ENCODE peak calls at places on chromosome 22, in six cellular contexts. X is AG04450, V is IMR-90, B is stomach, H is ovary, R is kidney. Q is an unnamed sample.

GRCh38 chr22:25869771-25870170 is 127.8 kb downstream of the MYO18B start:
- DNase-seq in X (no peak), V (no peak), B (no peak), H (no peak), R (no peak), Q (no peak)

GRCh38 chr22:42855726-42856125 is 1.3 kb downstream of the ARFGAP3 start:
- DNase-seq in X (no peak), V (no peak), B (no peak), H (no peak), R (no peak), Q (no peak)

GRCh38 chr22:35863432-35863831 is 145.8 kb downstream of the APOL5 start:
- DNase-seq in X (no peak), V (no peak), B (no peak), H (no peak), R (no peak), Q (no peak)

GRCh38 chr22:45918455-45919370 is 58.2 kb downstream of the WNT7B start:
- DNase-seq in X (no peak), V (no peak), B (peak), H (no peak), R (peak), Q (no peak)

GRCh38 chr22:38984224-38984623 is 2.1 kb downstream of the APOBEC3B start:
- DNase-seq in X (no peak), V (no peak), B (no peak), H (no peak), R (no peak), Q (no peak)

GRCh38 chr22:28034760-28035401 is 115.8 kb upstream of the PITPNB start:
- DNase-seq in X (no peak), V (peak), B (peak), H (peak), R (peak), Q (no peak)

GRCh38 chr22:36017661-36018091 is 10.9 kb downstream of the RBFOX2 start:
- DNase-seq in X (no peak), V (no peak), B (no peak), H (no peak), R (no peak), Q (no peak)

GRCh38 chr22:26313291-26313690 is 115.8 kb upstream of the ASPHD2 start:
- DNase-seq in X (no peak), V (no peak), B (no peak), H (no peak), R (no peak), Q (no peak)

GRCh38 chr22:36469094-36469710 is 12.2 kb downstream of the TXN2 start:
- DNase-seq in X (no peak), V (no peak), B (no peak), H (no peak), R (no peak), Q (no peak)

GRCh38 chr22:44555597-44555996 is 57.6 kb upstream of the RTL6 start:
- DNase-seq in X (no peak), V (no peak), B (no peak), H (no peak), R (no peak), Q (no peak)

GRCh38 chr22:46537946-46538815 is 761 bp upstream of the CELSR1 start:
- DNase-seq in X (no peak), V (peak), B (no peak), H (no peak), R (peak), Q (no peak)

GRCh38 chr22:22746061-22746962 is 101.9 kb downstream of the GGTLC2 start:
- DNase-seq in X (no peak), V (no peak), B (no peak), H (no peak), R (no peak), Q (no peak)

GRCh38 chr22:46192210-46192993 is 42.1 kb downstream of the PPARA start:
- DNase-seq in X (no peak), V (no peak), B (no peak), H (no peak), R (no peak), Q (no peak)

GRCh38 chr22:35568751-35569725 is 28.4 kb downstream of the RASD2 start:
- DNase-seq in X (no peak), V (peak), B (peak), H (no peak), R (no peak), Q (no peak)

GRCh38 chr22:29306175-29306829 is at the start of gene GAS2L1:
- DNase-seq in X (peak), V (peak), B (peak), H (peak), R (peak), Q (peak)

GRCh38 chr22:25161017-25161915 is 38.4 kb upstream of the CRYBB3 start:
- DNase-seq in X (no peak), V (no peak), B (no peak), H (no peak), R (no peak), Q (no peak)

GRCh38 chr22:31337178-31337577 is 9.0 kb downstream of the PATZ1 start:
- DNase-seq in X (no peak), V (peak), B (peak), H (no peak), R (peak), Q (no peak)

GRCh38 chr22:20131593-20131855 is at the start of gene ZDHHC8:
- DNase-seq in X (no peak), V (no peak), B (peak), H (no peak), R (no peak), Q (no peak)

GRCh38 chr22:20129747-20130014 is 1.9 kb upstream of the ZDHHC8 start:
- DNase-seq in X (no peak), V (no peak), B (no peak), H (no peak), R (no peak), Q (no peak)

GRCh38 chr22:20130739-20131592 is 638 bp upstream of the ZDHHC8 start:
- DNase-seq in X (peak), V (peak), B (peak), H (peak), R (peak), Q (no peak)

GRCh38 chr22:20128902-20129746 is 2.5 kb upstream of the ZDHHC8 start:
- DNase-seq in X (no peak), V (peak), B (peak), H (no peak), R (no peak), Q (no peak)

DNA sequence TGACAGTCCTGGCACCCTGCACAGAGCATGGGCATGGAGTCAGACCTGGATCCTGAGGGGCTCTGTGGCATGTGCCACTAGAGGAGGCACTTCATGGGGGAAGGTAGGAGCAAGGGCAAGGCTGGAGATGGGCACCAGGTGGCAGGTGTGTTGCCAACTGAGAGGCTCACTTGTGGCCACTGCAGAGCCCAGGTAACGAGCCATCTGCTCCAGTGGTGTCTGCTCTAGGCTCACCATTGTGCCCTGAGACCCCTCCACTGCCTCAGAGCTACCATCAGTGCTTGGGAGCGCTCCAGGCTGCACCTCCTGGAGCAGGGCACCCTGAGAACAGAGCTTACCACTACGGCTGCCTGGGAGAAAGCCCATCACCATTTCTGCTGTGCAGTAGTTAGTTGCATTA is 1.3 kb upstream of the ZDHHC8 start:
- DNase-seq in X (no peak), V (no peak), B (no peak), H (no peak), R (no peak), Q (no peak)
- TF ChIP-seq CTCF in X (no peak), V (no peak), B (no peak), H (no peak), R (no peak), Q (no peak)

GRCh38 chr22:49491726-49492125 is 335.9 kb downstream of the BRD1 start:
- DNase-seq in X (no peak), V (no peak), B (no peak), H (no peak), R (no peak), Q (no peak)

GRCh38 chr22:49492756-49493251 is 334.9 kb downstream of the BRD1 start:
- DNase-seq in X (no peak), V (no peak), B (no peak), H (no peak), R (no peak), Q (no peak)

GRCh38 chr22:49490692-49491091 is 337.0 kb downstream of the BRD1 start:
- DNase-seq in X (no peak), V (no peak), B (no peak), H (no peak), R (no peak), Q (no peak)

GRCh38 chr22:49491221-49491635 is 336.4 kb downstream of the BRD1 start:
- DNase-seq in X (no peak), V (no peak), B (no peak), H (no peak), R (no peak), Q (no peak)

DNA sequence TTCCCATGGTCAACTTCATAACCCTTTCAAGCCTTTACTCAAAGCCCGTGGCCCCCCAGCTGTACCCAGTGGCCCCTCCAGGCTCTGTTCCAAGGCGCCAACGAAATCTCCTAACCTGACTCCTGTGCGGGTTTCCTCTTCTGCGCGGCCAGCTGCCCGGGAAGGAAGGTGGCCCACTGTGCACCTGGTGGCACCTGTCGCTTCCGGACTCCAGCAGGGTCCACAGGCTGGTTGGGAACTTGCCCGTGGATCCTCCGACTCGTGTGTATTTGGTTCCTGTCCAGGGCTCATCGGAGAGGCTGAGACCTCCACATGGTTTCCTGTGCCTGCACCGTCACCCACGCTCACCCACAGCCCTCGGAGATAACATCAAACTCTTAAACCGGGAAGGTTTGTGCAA is 335.4 kb downstream of the BRD1 start:
- DNase-seq in X (no peak), V (no peak), B (no peak), H (no peak), R (no peak), Q (no peak)
- TF ChIP-seq CTCF in X (no peak), V (no peak), B (no peak), H (no peak), R (no peak), Q (no peak)

DNA sequence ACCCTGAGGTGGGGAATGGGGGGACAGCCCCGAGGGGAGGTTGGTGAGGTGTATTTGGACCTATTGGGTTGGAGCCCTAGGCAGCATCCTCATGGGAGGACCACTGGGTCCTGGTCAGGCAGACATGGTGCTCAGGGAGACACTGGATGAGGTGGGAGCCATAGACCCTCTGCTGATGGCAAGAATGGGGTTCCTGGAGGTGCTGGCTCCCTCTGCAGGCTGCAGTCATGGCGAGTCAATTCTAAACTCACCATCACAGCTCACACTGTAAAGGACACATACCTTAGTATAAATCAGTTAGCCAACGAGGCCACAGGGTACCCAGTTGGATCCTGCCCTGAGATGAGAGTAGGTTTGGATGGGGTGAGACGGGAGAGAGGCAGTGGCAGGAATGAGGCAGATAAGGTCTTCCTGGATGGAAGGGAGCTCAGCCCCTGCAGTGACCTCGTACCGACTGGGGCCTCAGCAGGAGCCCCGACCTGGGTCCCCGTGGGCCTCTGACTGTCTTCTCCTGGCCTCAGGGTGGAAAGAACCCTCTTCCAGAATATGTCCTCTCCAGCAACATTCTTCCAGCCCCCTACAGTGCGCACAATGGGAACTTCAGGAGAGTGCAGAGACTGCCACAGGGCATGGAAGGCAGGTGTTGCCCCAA is 1.7 kb upstream of the GAB4 start:
- DNase-seq in X (no peak), V (no peak), B (no peak), H (no peak), R (no peak), Q (no peak)
- TF ChIP-seq CTCF in X (no peak), V (no peak), B (no peak), H (no peak), R (no peak), Q (no peak)

GRCh38 chr22:21659864-21660525 is 5.8 kb upstream of the PPIL2 start:
- DNase-seq in X (no peak), V (no peak), B (no peak), H (no peak), R (no peak), Q (no peak)

GRCh38 chr22:21661991-21662390 is 3.8 kb upstream of the PPIL2 start:
- DNase-seq in X (no peak), V (no peak), B (no peak), H (no peak), R (no peak), Q (no peak)

GRCh38 chr22:21657020-21657360 is 8.8 kb upstream of the PPIL2 start:
- DNase-seq in X (no peak), V (no peak), B (no peak), H (no peak), R (no peak), Q (no peak)

GRCh38 chr22:21660904-21661303 is 4.9 kb upstream of the PPIL2 start:
- DNase-seq in X (no peak), V (no peak), B (no peak), H (no peak), R (no peak), Q (no peak)

DNA sequence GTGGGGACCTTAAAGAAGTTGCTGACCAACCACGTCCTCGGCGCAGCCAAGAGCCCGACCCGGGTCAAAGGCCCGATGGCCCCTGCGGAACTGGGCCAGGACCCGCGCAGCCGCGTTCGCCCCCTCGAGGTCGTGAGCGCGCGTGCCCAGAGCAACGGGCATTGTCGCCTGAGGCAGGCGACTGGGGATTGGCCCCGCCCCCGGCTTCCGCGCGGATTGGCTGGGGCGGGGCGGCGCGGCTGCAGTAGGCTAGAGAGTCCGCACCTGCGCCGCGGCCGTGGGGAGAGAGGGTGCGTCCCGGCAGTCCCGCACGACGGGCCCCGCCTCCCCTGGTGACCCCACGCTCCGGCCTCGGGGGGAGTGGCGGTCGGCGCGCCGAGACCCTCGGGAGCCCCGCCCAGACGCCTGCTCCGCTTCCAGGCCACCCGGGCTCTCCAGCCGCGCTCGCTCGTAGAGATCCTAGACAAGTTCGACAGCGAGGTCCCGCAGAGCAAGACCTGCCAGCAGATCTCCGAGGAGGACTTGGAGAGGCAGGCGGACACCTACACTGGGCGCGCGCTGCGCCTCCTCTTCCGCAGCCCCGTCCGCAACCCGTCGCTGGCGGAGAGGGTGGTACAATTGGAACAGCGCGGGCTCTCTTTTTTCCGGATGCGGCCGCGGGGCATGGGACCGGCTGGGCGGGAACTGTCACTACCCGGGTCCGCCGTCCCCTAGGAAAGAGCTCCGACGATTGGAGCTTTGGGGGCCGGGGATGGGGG is 8.3 kb upstream of the PPIL2 start:
- DNase-seq in X (no peak), V (peak), B (peak), H (no peak), R (peak), Q (peak)
- TF ChIP-seq CTCF in X (no peak), V (no peak), B (no peak), H (no peak), R (no peak), Q (peak)